ENCODE peak calls at places on chromosomes 4 and X, in ten cellular contexts. E is fibroblast of pulmonary artery, O is uterus, M is AG04450, R is esophagus squamous epithelium, D is lower leg skin, G is transverse colon, V is AG09309, A is A673, K is sigmoid colon. S is an unnamed sample.

GRCh38 chr4:124777007-124777406 is 64.5 kb upstream of the ANKRD50 start:
- DNase-seq in E (no peak), O (no peak), M (no peak), R (no peak), D (no peak), G (no peak), V (no peak), A (no peak), K (no peak), S (no peak)

GRCh38 chr4:156169011-156169410 is 215.3 kb upstream of the CTSO start:
- DNase-seq in E (peak; percentile 89), O (peak; percentile 58), M (peak; percentile 79), R (no peak), D (no peak), G (no peak), V (peak; percentile 83), A (peak; percentile 85), K (peak; percentile 61), S (peak; percentile 84)

GRCh38 chr4:174775366-174775765 is 53.7 kb downstream of the GLRA3 start:
- DNase-seq in E (no peak), O (no peak), M (no peak), R (no peak), D (no peak), G (no peak), V (no peak), A (no peak), K (no peak), S (no peak)

GRCh38 chr4:39563448-39563847 is 36.2 kb upstream of the UGDH start:
- DNase-seq in E (no peak), O (no peak), M (no peak), R (no peak), D (no peak), G (no peak), V (no peak), A (no peak), K (no peak), S (no peak)

GRCh38 chrX:75076429-75076828 is 79.7 kb downstream of the ABCB7 start:
- DNase-seq in E (no peak), O (no peak), M (no peak), R (no peak), D (no peak), G (no peak), V (no peak), A (no peak), K (no peak), S (no peak)

GRCh38 chrX:149510386-149510785 is 5.3 kb upstream of the IDS start:
- DNase-seq in E (peak; percentile 21), O (no peak), M (no peak), R (no peak), D (peak; percentile 15), G (no peak), V (no peak), A (peak; percentile 27), K (no peak), S (no peak)

GRCh38 chr4:8701101-8702019 is 108.8 kb downstream of the CPZ start:
- DNase-seq in E (no peak), O (no peak), M (no peak), R (no peak), D (peak; percentile 71), G (peak; percentile 3), V (no peak), A (no peak), K (peak; percentile 50), S (no peak)

GRCh38 chr4:15651682-15652081 is 3.5 kb downstream of the FBXL5 start:
- DNase-seq in E (no peak), O (no peak), M (no peak), R (no peak), D (no peak), G (no peak), V (no peak), A (no peak), K (no peak), S (no peak)

GRCh38 chr4:146510942-146511341 is 10.8 kb downstream of the SLC10A7 start:
- DNase-seq in E (no peak), O (no peak), M (no peak), R (no peak), D (no peak), G (no peak), V (no peak), A (peak; percentile 69), K (no peak), S (peak; percentile 48)

GRCh38 chrX:147476008-147476407 is 435.7 kb upstream of the FMR1 start:
- DNase-seq in E (peak; percentile 0), O (no peak), M (no peak), R (no peak), D (no peak), G (peak; percentile 7), V (no peak), A (peak; percentile 25), K (no peak), S (no peak)

GRCh38 chr4:124055896-124056295 is 656.6 kb downstream of the ANKRD50 start:
- DNase-seq in E (peak; percentile 40), O (no peak), M (no peak), R (no peak), D (no peak), G (no peak), V (no peak), A (no peak), K (no peak), S (no peak)

GRCh38 chr4:80228460-80228859 is 31.2 kb downstream of the PRDM8 start:
- DNase-seq in E (no peak), O (no peak), M (no peak), R (no peak), D (no peak), G (no peak), V (no peak), A (no peak), K (no peak), S (no peak)

GRCh38 chr4:139564502-139564901 is 8.5 kb upstream of the SETD7 start:
- DNase-seq in E (no peak), O (no peak), M (no peak), R (no peak), D (peak; percentile 21), G (no peak), V (no peak), A (peak; percentile 35), K (no peak), S (no peak)

GRCh38 chr4:139562839-139563238 is 6.8 kb upstream of the SETD7 start:
- DNase-seq in E (no peak), O (no peak), M (no peak), R (no peak), D (no peak), G (no peak), V (no peak), A (no peak), K (no peak), S (no peak)

GRCh38 chr4:139562067-139562684 is 6.2 kb upstream of the SETD7 start:
- DNase-seq in E (no peak), O (no peak), M (no peak), R (no peak), D (no peak), G (no peak), V (no peak), A (no peak), K (no peak), S (no peak)

GRCh38 chr4:139560396-139561084 is 4.5 kb upstream of the SETD7 start:
- DNase-seq in E (peak; percentile 50), O (peak; percentile 33), M (no peak), R (no peak), D (no peak), G (no peak), V (no peak), A (peak; percentile 73), K (no peak), S (no peak)

DNA sequence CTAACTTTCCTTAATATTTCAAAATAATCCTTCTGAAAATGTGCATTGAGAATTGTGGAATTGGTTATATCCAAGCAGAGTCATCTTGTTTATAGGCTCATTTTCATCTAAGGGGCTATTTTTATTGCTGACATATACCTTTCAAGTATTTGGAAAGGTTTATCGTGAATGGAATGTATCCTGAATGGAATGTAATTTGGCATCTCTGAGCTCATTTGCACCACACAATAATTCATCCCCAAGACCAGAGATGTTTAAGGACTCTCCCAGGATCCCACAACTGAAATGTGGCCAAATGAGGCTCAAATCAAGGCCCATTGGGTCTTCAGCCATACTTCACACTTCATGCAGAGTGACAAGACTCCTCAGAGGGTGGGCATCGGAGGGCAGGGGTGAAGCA is 7.5 kb upstream of the SETD7 start:
- DNase-seq in E (no peak), O (no peak), M (no peak), R (no peak), D (peak; percentile 34), G (no peak), V (no peak), A (no peak), K (no peak), S (no peak)
- H3K4me3 ChIP-seq in E (no peak overlapping the region), O (no peak overlapping the region), M (no peak overlapping the region), R (no peak overlapping the region), D (no peak overlapping the region), G (no peak overlapping the region), V (no peak overlapping the region), A (no peak overlapping the region), K (no peak overlapping the region), S (no peak overlapping the region)

GRCh38 chr4:132123870-132124623 is 1025.0 kb upstream of the PCDH10 start:
- DNase-seq in E (peak; percentile 38), O (no peak), M (no peak), R (no peak), D (no peak), G (no peak), V (no peak), A (no peak), K (no peak), S (no peak)
- H3K4me3 ChIP-seq in E (no peak overlapping the region), O (no peak overlapping the region), M (no peak overlapping the region), R (no peak overlapping the region), D (no peak overlapping the region), G (no peak overlapping the region), V (peak overlapping the region; percentile 14), A (no peak overlapping the region), K (no peak overlapping the region), S (no peak overlapping the region)

GRCh38 chr4:168634276-168634802 is 137.5 kb downstream of the PALLD start:
- DNase-seq in E (peak; percentile 92), O (peak; percentile 39), M (peak; percentile 84), R (no peak), D (peak; percentile 75), G (no peak), V (peak; percentile 93), A (peak; percentile 79), K (no peak), S (peak; percentile 96)
- H3K4me3 ChIP-seq in E (no peak overlapping the region), O (peak overlapping the region; percentile 18), M (peak overlapping the region; percentile 43), R (no peak overlapping the region), D (no peak overlapping the region), G (peak overlapping the region; percentile 8), V (no peak overlapping the region), A (peak overlapping the region; percentile 68), K (peak overlapping the region; percentile 65), S (peak overlapping the region; percentile 84)

DNA sequence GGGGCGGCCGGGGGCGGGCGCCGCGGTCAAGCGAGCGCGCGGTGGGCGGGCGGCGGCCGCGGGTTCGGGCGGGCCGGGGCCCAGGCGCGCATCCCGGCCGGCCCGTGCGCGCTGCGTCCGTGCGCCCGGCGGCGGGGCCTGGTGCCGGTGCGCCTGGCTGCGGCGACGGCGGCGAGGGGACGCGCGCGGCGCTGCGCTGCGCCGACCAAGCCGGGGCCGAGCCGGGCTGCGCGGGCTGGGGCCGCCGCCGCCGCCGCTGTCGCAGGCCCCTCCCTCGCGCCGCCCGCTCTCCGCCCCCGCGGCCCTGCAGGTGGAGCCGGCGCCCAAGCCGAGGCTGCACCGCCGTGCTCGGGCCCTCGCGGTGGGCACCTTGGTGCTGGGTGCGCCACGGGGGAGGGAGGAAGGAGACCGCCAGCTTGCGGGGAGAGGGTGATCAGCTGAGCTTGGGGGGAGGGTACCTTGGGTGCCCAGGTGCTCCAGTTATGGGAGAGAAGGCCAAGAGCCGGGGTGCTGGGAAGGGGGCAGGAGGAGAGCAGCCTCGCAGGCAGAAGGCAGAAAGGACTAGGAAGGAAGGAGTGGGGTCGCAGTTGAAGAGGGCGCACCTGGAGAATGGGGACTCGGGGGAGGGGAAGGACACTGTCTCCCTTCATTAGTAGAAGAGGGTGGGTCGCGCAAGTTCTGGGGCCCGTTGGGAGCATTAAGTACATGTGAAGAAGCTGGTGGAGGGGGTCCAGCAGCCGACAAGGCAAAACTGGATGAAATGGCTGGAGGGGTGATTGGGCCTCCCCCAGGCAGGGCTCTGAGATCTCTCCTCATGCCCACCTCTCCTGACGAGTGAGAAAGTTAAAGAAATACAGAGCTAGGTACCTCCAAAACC is at the start of gene PPP2R2C:
- DNase-seq in E (no peak), O (no peak), M (no peak), R (no peak), D (peak; percentile 73), G (no peak), V (no peak), A (no peak), K (peak; percentile 48), S (no peak)
- H3K4me3 ChIP-seq in E (no peak within 1 kb of the TSS), O (peak within 1 kb of the TSS; percentile 48), M (no peak within 1 kb of the TSS), R (peak within 1 kb of the TSS; percentile 57), D (peak within 1 kb of the TSS; percentile 18), G (no peak within 1 kb of the TSS), V (no peak within 1 kb of the TSS), A (peak within 1 kb of the TSS; percentile 33), K (peak within 1 kb of the TSS; percentile 56), S (no peak within 1 kb of the TSS)